ENCODE peak calls at places on chromosomes 4 and X, in seven cellular contexts. N is body of pancreas, Z is astrocyte, E is A549, Q is hepatocyte, D is nephron progenitor cell, I is dorsolateral prefrontal cortex. J is an unnamed sample.

GRCh38 chr4:19983072-19983471 is 268.6 kb upstream of the SLIT2 start:
- DNase-seq in Q (no peak), N (no peak), E (no peak), Z (peak; percentile 96), D (no peak), I (no peak), J (no peak)

GRCh38 chr4:64068096-64068495 is 341.2 kb downstream of the TECRL start:
- DNase-seq in Z (no peak), D (no peak), Q (peak; percentile 16), I (no peak), N (no peak), E (no peak), J (no peak)

GRCh38 chr4:45554423-45554822 is 569.4 kb downstream of the GABRG1 start:
- DNase-seq in D (no peak), Z (no peak), E (no peak), N (no peak), Q (no peak), I (no peak), J (no peak)

GRCh38 chr4:31193516-31193915 is 473.3 kb downstream of the PCDH7 start:
- DNase-seq in D (no peak), I (no peak), E (no peak), N (no peak), Q (no peak), Z (no peak), J (no peak)

GRCh38 chr4:175263537-175263936 is 345.4 kb downstream of the ADAM29 start:
- DNase-seq in D (no peak), N (no peak), E (no peak), I (no peak), Q (no peak), Z (no peak), J (no peak)

GRCh38 chr4:125368684-125369083 is 53.9 kb downstream of the FAT4 start:
- DNase-seq in I (no peak), E (no peak), D (no peak), N (no peak), Q (peak; percentile 23), Z (peak; percentile 87), J (no peak)

GRCh38 chr4:147480891-147481576 is at the start of gene EDNRA:
- DNase-seq in D (peak; percentile 71), N (no peak), Z (peak; percentile 61), I (no peak), E (peak; percentile 8), Q (peak; percentile 54), J (peak; percentile 51)

GRCh38 chrX:18654873-18655836 is 16.8 kb downstream of the RS1 start:
- DNase-seq in E (no peak), D (no peak), I (no peak), Q (no peak), N (no peak), Z (peak; percentile 28), J (no peak)

GRCh38 chr4:70544279-70544870 is 26.0 kb downstream of the AMTN start:
- DNase-seq in E (no peak), N (no peak), Z (no peak), Q (peak; percentile 37), I (no peak), D (no peak), J (peak; percentile 9)

DNA sequence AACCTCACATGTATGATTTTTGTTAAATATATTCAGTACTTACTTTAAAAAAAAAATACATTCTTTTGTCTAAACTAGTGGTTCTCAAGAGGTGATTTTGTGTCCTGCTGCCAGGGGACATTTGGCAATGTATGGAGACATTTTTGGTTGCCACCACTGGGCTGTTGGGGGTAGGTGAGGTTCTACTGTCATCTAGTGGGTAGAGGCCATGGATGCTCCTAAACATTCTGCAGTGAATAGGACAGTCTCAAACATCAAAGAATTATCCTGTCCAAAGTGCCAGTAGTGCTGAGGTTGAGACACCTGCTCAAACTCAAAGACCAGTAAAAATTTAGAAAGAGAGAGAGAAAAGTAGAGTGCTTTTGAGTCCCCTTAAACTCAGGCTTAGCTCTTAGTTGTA is 32.9 kb upstream of the PGM2 start:
- DNase-seq in E (no peak), N (peak; percentile 21), Q (no peak), D (no peak), I (no peak), Z (no peak), J (no peak)
- TF ChIP-seq CTCF in E (no peak), N (peak; percentile 56), Q (peak; percentile 29), D (no peak), I (peak; percentile 26), Z (peak; percentile 43), J (no peak)

GRCh38 chr4:41181037-41181436 is 33.3 kb downstream of the APBB2 start:
- DNase-seq in Z (no peak), E (no peak), I (peak; percentile 50), N (no peak), D (no peak), Q (no peak), J (no peak)

GRCh38 chr4:41179086-41179374 is 35.3 kb downstream of the APBB2 start:
- DNase-seq in E (no peak), D (no peak), Z (no peak), N (no peak), I (no peak), Q (no peak), J (no peak)

GRCh38 chr4:41177016-41177415 is 37.3 kb downstream of the APBB2 start:
- DNase-seq in D (no peak), I (no peak), E (no peak), Q (peak; percentile 45), Z (peak; percentile 83), N (no peak), J (no peak)

GRCh38 chr4:41176357-41176756 is 38.0 kb downstream of the APBB2 start:
- DNase-seq in E (no peak), Q (no peak), I (no peak), N (no peak), D (no peak), Z (peak; percentile 81), J (no peak)

DNA sequence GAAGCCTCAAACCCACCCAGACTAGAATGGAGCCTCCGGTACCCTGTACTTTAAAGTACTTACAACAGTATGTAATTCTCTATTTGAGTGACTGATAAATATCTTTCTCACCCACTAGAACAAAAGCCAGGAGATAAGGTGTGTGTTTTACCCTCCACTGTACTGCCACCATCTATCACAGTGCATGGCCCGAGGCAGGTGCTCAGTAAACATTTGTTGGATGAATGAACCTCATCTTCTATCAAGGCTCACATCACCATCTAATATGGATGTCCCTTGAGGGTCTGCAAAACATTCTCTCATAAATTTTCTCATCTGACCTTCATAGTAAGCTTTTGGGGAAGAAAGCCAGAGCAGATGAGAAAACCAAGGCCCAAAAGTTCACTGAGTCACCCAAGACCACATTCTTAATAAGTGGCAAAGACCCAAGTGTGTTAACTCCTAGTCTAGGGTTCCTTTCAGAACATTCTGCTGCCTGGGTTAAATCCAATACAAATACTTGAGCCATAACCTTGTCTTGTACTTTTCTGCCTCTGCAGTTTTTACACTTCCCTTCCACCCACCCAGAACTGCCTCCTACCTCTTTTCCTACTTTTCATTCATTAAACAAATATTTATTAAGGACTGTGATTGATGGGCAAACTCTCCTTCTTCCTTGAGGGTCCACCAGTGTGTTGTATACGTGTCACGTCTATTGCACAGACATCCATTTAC is 35.8 kb downstream of the APBB2 start:
- DNase-seq in E (no peak), I (no peak), Q (no peak), D (no peak), N (peak; percentile 20), Z (peak; percentile 95), J (no peak)
- TF ChIP-seq CTCF in E (no peak), I (no peak), Q (no peak), D (no peak), N (no peak), Z (no peak), J (no peak)

GRCh38 chrX:11543249-11543648 is 122.5 kb downstream of the ARHGAP6 start:
- DNase-seq in D (no peak), Q (no peak), Z (no peak), E (no peak), I (no peak), N (no peak), J (no peak)
- TF ChIP-seq CTCF in D (no peak), Q (no peak), Z (no peak), E (no peak), I (no peak), N (no peak), J (no peak)

DNA sequence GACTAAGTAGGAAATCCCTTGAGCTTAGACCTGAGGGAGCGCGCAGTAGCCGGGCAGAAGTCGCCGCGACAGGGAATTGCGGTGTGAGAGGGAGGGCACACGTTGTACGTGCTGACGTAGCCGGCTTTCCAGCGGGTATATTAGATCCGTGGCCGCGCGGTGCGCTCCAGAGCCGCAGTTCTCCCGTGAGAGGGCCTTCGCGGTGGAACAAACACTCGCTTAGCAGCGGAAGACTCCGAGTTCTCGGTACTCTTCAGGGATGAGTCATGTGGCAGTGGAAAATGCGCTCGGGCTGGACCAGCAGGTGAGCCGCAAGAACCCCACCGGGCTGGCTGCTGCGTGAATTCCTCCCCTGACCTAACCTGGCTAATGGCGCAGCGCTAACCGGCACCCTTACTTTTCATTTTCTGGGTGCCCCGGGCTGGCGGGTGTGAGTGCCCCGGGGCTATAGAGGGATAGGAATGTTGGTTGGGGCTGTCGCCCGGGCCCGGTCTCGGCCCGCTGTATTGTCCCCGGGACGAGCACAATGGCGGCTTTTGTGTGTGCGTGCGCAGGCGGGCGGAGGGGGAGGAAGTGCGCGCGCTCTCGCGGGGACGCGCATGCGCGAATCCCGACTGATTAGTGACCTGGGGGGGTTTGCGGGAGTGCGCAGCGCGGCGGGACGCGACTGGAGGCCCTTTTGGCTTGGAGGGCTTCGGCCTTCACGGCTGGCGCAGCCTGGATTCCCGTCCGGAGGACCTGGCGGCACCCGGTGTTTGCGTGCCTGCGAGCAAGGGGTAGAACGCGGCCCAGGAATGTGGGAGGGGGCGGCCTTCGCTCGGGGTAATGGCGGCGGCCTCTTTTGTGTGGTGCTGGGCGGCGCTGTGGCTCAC is at the start of gene DDX3X:
- DNase-seq in E (peak; percentile 58), Z (peak; percentile 82), Q (peak; percentile 89), D (peak; percentile 74), N (peak; percentile 85), I (peak; percentile 94), J (peak; percentile 69)
- TF ChIP-seq CTCF in E (no peak), Z (no peak), Q (no peak), D (no peak), N (peak; percentile 38), I (peak; percentile 12), J (no peak)